ENCODE peak calls at places on chromosomes 6 and 20, in five cellular contexts. One of them, this sample, is unnamed.

GRCh38 chr6:42710316-42710715 is 12.1 kb downstream of the PRPH2 start:
- DNase-seq in HepG2: no peak
- DNase-seq in A549: no peak
- DNase-seq in H1: no peak
- DNase-seq in K562: no peak
- DNase-seq in this sample: peak; percentile 61

GRCh38 chr20:846894-847278 is 13.4 kb downstream of the FAM110A start:
- DNase-seq in HepG2: no peak
- DNase-seq in A549: no peak
- DNase-seq in H1: no peak
- DNase-seq in K562: no peak
- DNase-seq in this sample: no peak

GRCh38 chr6:161038229-161039003 is 46.8 kb downstream of the MAP3K4 start:
- DNase-seq in HepG2: no peak
- DNase-seq in A549: peak; percentile 42
- DNase-seq in H1: no peak
- DNase-seq in K562: no peak
- DNase-seq in this sample: peak; percentile 96

GRCh38 chr20:9068896-9069663 is at the start of gene PLCB4:
- DNase-seq in HepG2: no peak
- DNase-seq in A549: peak; percentile 88
- DNase-seq in H1: peak; percentile 71
- DNase-seq in K562: peak; percentile 9
- DNase-seq in this sample: peak; percentile 66

GRCh38 chr20:35311822-35312221 is 19.6 kb upstream of the FAM83C start:
- DNase-seq in HepG2: no peak
- DNase-seq in A549: no peak
- DNase-seq in H1: no peak
- DNase-seq in K562: no peak
- DNase-seq in this sample: no peak

GRCh38 chr6:61606500-61606899 is 679.5 kb downstream of the KHDRBS2 start:
- DNase-seq in HepG2: no peak
- DNase-seq in A549: no peak
- DNase-seq in H1: no peak
- DNase-seq in K562: no peak
- DNase-seq in this sample: no peak

GRCh38 chr6:4870821-4871494 is 94.8 kb downstream of the CDYL start:
- DNase-seq in HepG2: no peak
- DNase-seq in A549: no peak
- DNase-seq in H1: no peak
- DNase-seq in K562: no peak
- DNase-seq in this sample: peak; percentile 15

GRCh38 chr6:113281014-113281810 is 575.9 kb upstream of the MARCKS start:
- DNase-seq in HepG2: no peak
- DNase-seq in A549: peak; percentile 1
- DNase-seq in H1: no peak
- DNase-seq in K562: no peak
- DNase-seq in this sample: peak; percentile 25

GRCh38 chr6:152635949-152636674 is 1.1 kb downstream of the SYNE1 start:
- DNase-seq in HepG2: no peak
- DNase-seq in A549: no peak
- DNase-seq in H1: peak; percentile 59
- DNase-seq in K562: no peak
- DNase-seq in this sample: peak; percentile 51

GRCh38 chr6:134000443-134000842 is 47.4 kb downstream of the TBPL1 start:
- DNase-seq in HepG2: no peak
- DNase-seq in A549: no peak
- DNase-seq in H1: no peak
- DNase-seq in K562: no peak
- DNase-seq in this sample: no peak

GRCh38 chr6:37473364-37474095 is 26.2 kb downstream of the CCDC167 start:
- DNase-seq in HepG2: no peak
- DNase-seq in A549: no peak
- DNase-seq in H1: no peak
- DNase-seq in K562: no peak
- DNase-seq in this sample: peak; percentile 33

GRCh38 chr20:57507477-57507876 is 17.5 kb downstream of the CTCFL start:
- DNase-seq in HepG2: no peak
- DNase-seq in A549: no peak
- DNase-seq in H1: no peak
- DNase-seq in K562: no peak
- DNase-seq in this sample: no peak

GRCh38 chr6:122717350-122717749 is 62.2 kb upstream of the FABP7 start:
- DNase-seq in HepG2: no peak
- DNase-seq in A549: no peak
- DNase-seq in H1: no peak
- DNase-seq in K562: no peak
- DNase-seq in this sample: peak; percentile 77

GRCh38 chr20:11000416-11000815 is 326.6 kb upstream of the JAG1 start:
- DNase-seq in HepG2: no peak
- DNase-seq in A549: no peak
- DNase-seq in H1: no peak
- DNase-seq in K562: no peak
- DNase-seq in this sample: no peak

GRCh38 chr20:62830821-62831220 is 14.0 kb downstream of the COL9A3 start:
- DNase-seq in HepG2: no peak
- DNase-seq in A549: no peak
- DNase-seq in H1: no peak
- DNase-seq in K562: no peak
- DNase-seq in this sample: no peak
- TF ChIP-seq RFX5 in HepG2: no peak
- TF ChIP-seq RFX5 in A549: no peak
- TF ChIP-seq RFX5 in H1: no peak
- TF ChIP-seq RFX5 in K562: no peak
- TF ChIP-seq RFX5 in this sample: no peak

GRCh38 chr6:36350681-36351091 is 14.0 kb upstream of the BNIP5 start:
- DNase-seq in HepG2: no peak
- DNase-seq in A549: no peak
- DNase-seq in H1: no peak
- DNase-seq in K562: peak; percentile 78
- DNase-seq in this sample: peak; percentile 92
- TF ChIP-seq MAFK in HepG2: no peak
- TF ChIP-seq MAFK in A549: no peak
- TF ChIP-seq MAFK in H1: no peak
- TF ChIP-seq MAFK in K562: no peak
- TF ChIP-seq MAFK in this sample: no peak

GRCh38 chr6:28335564-28336283 is at the start of gene ZSCAN31:
- DNase-seq in HepG2: peak; percentile 99
- DNase-seq in A549: peak; percentile 94
- DNase-seq in H1: peak; percentile 89
- DNase-seq in K562: peak; percentile 97
- DNase-seq in this sample: peak; percentile 99
- TF ChIP-seq RFX5 in HepG2: peak; percentile 85
- TF ChIP-seq RFX5 in A549: no peak
- TF ChIP-seq RFX5 in H1: no peak
- TF ChIP-seq RFX5 in K562: no peak
- TF ChIP-seq RFX5 in this sample: no peak

GRCh38 chr6:125752773-125753172 is 3.3 kb downstream of the HEY2 start:
- DNase-seq in HepG2: no peak
- DNase-seq in A549: no peak
- DNase-seq in H1: no peak
- DNase-seq in K562: no peak
- DNase-seq in this sample: no peak
- TF ChIP-seq MAFK in HepG2: no peak
- TF ChIP-seq MAFK in A549: no peak
- TF ChIP-seq MAFK in H1: no peak
- TF ChIP-seq MAFK in K562: no peak
- TF ChIP-seq MAFK in this sample: no peak

DNA sequence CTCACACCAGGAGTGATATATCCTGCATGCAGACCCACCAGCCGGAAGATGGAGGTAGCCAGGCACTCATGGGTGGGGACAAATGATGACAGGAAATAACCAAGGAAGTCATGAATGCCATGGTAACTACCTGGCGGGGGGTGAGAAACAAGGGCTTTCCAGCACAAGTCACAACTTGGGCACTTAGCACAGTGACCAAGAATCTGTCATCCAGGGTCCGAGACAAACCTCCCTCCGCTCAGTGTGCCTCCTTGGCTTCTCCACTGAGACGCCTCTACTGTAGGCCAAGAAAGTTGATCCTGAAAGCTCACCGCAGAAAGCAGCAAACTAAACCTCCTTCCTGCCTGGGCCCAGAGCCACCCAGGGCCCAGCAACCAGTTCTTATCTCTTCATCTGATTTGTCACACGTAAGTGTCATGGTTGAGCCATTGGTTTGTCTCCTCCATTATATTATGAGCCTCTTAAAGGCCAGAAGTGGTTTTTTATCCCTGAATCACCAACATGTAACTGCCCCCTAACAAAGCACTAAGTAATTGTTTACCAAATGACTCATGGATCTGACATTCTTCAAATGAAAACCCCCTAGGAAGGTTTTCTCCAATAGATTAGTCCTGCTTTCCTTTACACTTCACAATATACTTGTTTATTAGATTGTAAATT is 84.3 kb upstream of the TAB2 start:
- DNase-seq in HepG2: peak; percentile 63
- DNase-seq in A549: peak; percentile 72
- DNase-seq in H1: no peak
- DNase-seq in K562: peak; percentile 40
- DNase-seq in this sample: peak; percentile 93
- TF ChIP-seq RFX5 in HepG2: no peak
- TF ChIP-seq RFX5 in A549: no peak
- TF ChIP-seq RFX5 in H1: no peak
- TF ChIP-seq RFX5 in K562: no peak
- TF ChIP-seq RFX5 in this sample: no peak

GRCh38 chr20:23192469-23192868 is 106.3 kb upstream of the CD93 start:
- DNase-seq in HepG2: no peak
- DNase-seq in A549: no peak
- DNase-seq in H1: no peak
- DNase-seq in K562: no peak
- DNase-seq in this sample: no peak

GRCh38 chr20:23188377-23189169 is 102.4 kb upstream of the CD93 start:
- DNase-seq in HepG2: no peak
- DNase-seq in A549: no peak
- DNase-seq in H1: no peak
- DNase-seq in K562: no peak
- DNase-seq in this sample: no peak

GRCh38 chr20:23189854-23190253 is 103.7 kb upstream of the CD93 start:
- DNase-seq in HepG2: no peak
- DNase-seq in A549: no peak
- DNase-seq in H1: no peak
- DNase-seq in K562: no peak
- DNase-seq in this sample: no peak

GRCh38 chr20:23189341-23189740 is 103.2 kb upstream of the CD93 start:
- DNase-seq in HepG2: no peak
- DNase-seq in A549: no peak
- DNase-seq in H1: no peak
- DNase-seq in K562: no peak
- DNase-seq in this sample: no peak

GRCh38 chr20:23190557-23190956 is 104.4 kb upstream of the CD93 start:
- DNase-seq in HepG2: no peak
- DNase-seq in A549: no peak
- DNase-seq in H1: no peak
- DNase-seq in K562: no peak
- DNase-seq in this sample: no peak
- TF ChIP-seq MAFK in HepG2: no peak
- TF ChIP-seq MAFK in A549: no peak
- TF ChIP-seq MAFK in H1: no peak
- TF ChIP-seq MAFK in K562: no peak
- TF ChIP-seq MAFK in this sample: no peak